ENCODE peak calls at places on chromosomes 16 and 17, in four cellular contexts. One of them, this sample, is unnamed.
A peak's percentile ranks its signal among the peaks of the same experiment; 100 is the strongest.

GRCh38 chr17:2965621-2966275 is 97.7 kb downstream of the OR1D5 start:
- DNase-seq in mucosa of descending colon: no peak
- DNase-seq in right cardiac atrium: no peak
- DNase-seq in CD8-positive, alpha-beta memory T cell: no peak
- DNase-seq in this sample: no peak

GRCh38 chr16:3066440-3066748 is 954 bp downstream of the IL32 start:
- DNase-seq in mucosa of descending colon: peak; percentile 48
- DNase-seq in CD8-positive, alpha-beta memory T cell: no peak
- DNase-seq in right cardiac atrium: no peak
- DNase-seq in this sample: no peak

GRCh38 chr16:12482821-12483220 is 320.9 kb downstream of the CPPED1 start:
- DNase-seq in mucosa of descending colon: no peak
- DNase-seq in CD8-positive, alpha-beta memory T cell: no peak
- DNase-seq in right cardiac atrium: no peak
- DNase-seq in this sample: no peak

GRCh38 chr17:10055251-10055975 is 143.0 kb downstream of the GAS7 start:
- DNase-seq in mucosa of descending colon: no peak
- DNase-seq in CD8-positive, alpha-beta memory T cell: no peak
- DNase-seq in right cardiac atrium: peak; percentile 47
- DNase-seq in this sample: no peak

GRCh38 chr16:75529056-75529905 is 6.6 kb downstream of the CHST5 start:
- DNase-seq in right cardiac atrium: no peak
- DNase-seq in CD8-positive, alpha-beta memory T cell: no peak
- DNase-seq in mucosa of descending colon: no peak
- DNase-seq in this sample: peak; percentile 58

GRCh38 chr17:58002154-58002553 is 4.9 kb downstream of the SRSF1 start:
- DNase-seq in right cardiac atrium: no peak
- DNase-seq in CD8-positive, alpha-beta memory T cell: no peak
- DNase-seq in mucosa of descending colon: no peak
- DNase-seq in this sample: no peak

GRCh38 chr17:34424814-34425490 is 61.9 kb upstream of the CCL1 start:
- DNase-seq in mucosa of descending colon: no peak
- DNase-seq in right cardiac atrium: no peak
- DNase-seq in CD8-positive, alpha-beta memory T cell: no peak
- DNase-seq in this sample: peak; percentile 50

GRCh38 chr17:17750881-17751280 is 69.6 kb downstream of the RAI1 start:
- DNase-seq in mucosa of descending colon: no peak
- DNase-seq in right cardiac atrium: no peak
- DNase-seq in CD8-positive, alpha-beta memory T cell: peak; percentile 74
- DNase-seq in this sample: no peak

GRCh38 chr17:73365203-73365933 is 53.6 kb upstream of the CDC42EP4 start:
- DNase-seq in right cardiac atrium: no peak
- DNase-seq in CD8-positive, alpha-beta memory T cell: no peak
- DNase-seq in mucosa of descending colon: no peak
- DNase-seq in this sample: no peak

GRCh38 chr16:71931599-71931998 is 36.3 kb downstream of the IST1 start:
- DNase-seq in right cardiac atrium: no peak
- DNase-seq in mucosa of descending colon: no peak
- DNase-seq in CD8-positive, alpha-beta memory T cell: no peak
- DNase-seq in this sample: no peak

GRCh38 chr17:3666516-3666915 is 1.9 kb downstream of the TAX1BP3 start:
- DNase-seq in right cardiac atrium: no peak
- DNase-seq in mucosa of descending colon: no peak
- DNase-seq in CD8-positive, alpha-beta memory T cell: no peak
- DNase-seq in this sample: no peak

GRCh38 chr17:47649972-47650524 is 329 bp downstream of the KPNB1 start:
- DNase-seq in right cardiac atrium: no peak
- DNase-seq in CD8-positive, alpha-beta memory T cell: no peak
- DNase-seq in mucosa of descending colon: no peak
- DNase-seq in this sample: no peak

GRCh38 chr17:79732804-79733691 is 2.3 kb downstream of the ENPP7 start:
- DNase-seq in CD8-positive, alpha-beta memory T cell: no peak
- DNase-seq in right cardiac atrium: no peak
- DNase-seq in mucosa of descending colon: no peak
- DNase-seq in this sample: peak; percentile 58

GRCh38 chr17:77449908-77450741 is 309.4 kb downstream of the SEC14L1 start:
- DNase-seq in mucosa of descending colon: peak; percentile 86
- DNase-seq in right cardiac atrium: peak; percentile 91
- DNase-seq in CD8-positive, alpha-beta memory T cell: no peak
- DNase-seq in this sample: peak; percentile 45

GRCh38 chr17:8162997-8163977 is 539 bp upstream of the VAMP2 start:
- DNase-seq in right cardiac atrium: no peak
- DNase-seq in mucosa of descending colon: peak; percentile 71
- DNase-seq in CD8-positive, alpha-beta memory T cell: peak; percentile 62
- DNase-seq in this sample: peak; percentile 49

GRCh38 chr16:88738167-88739084 is 32.1 kb downstream of the CTU2 start:
- DNase-seq in right cardiac atrium: no peak
- DNase-seq in CD8-positive, alpha-beta memory T cell: no peak
- DNase-seq in mucosa of descending colon: no peak
- DNase-seq in this sample: no peak

GRCh38 chr17:72619976-72620650 is 472.4 kb downstream of the SLC39A11 start:
- DNase-seq in CD8-positive, alpha-beta memory T cell: no peak
- DNase-seq in right cardiac atrium: no peak
- DNase-seq in mucosa of descending colon: no peak
- DNase-seq in this sample: no peak

GRCh38 chr16:68401871-68402747 is 46.2 kb downstream of the SMPD3 start:
- DNase-seq in mucosa of descending colon: no peak
- DNase-seq in right cardiac atrium: no peak
- DNase-seq in CD8-positive, alpha-beta memory T cell: no peak
- DNase-seq in this sample: peak; percentile 16

GRCh38 chr17:1060991-1061390 is 64.1 kb downstream of the TIMM22 start:
- DNase-seq in CD8-positive, alpha-beta memory T cell: no peak
- DNase-seq in right cardiac atrium: peak; percentile 60
- DNase-seq in mucosa of descending colon: peak; percentile 77
- DNase-seq in this sample: peak; percentile 55

GRCh38 chr16:11407047-11407982 is 62.1 kb downstream of the RMI2 start:
- DNase-seq in mucosa of descending colon: no peak
- DNase-seq in right cardiac atrium: no peak
- DNase-seq in CD8-positive, alpha-beta memory T cell: peak; percentile 69
- DNase-seq in this sample: peak; percentile 75

GRCh38 chr16:10282367-10282766 is 100.1 kb upstream of the GRIN2A start:
- DNase-seq in mucosa of descending colon: no peak
- DNase-seq in right cardiac atrium: no peak
- DNase-seq in CD8-positive, alpha-beta memory T cell: no peak
- DNase-seq in this sample: no peak

GRCh38 chr16:12462690-12463646 is 340.7 kb downstream of the CPPED1 start:
- DNase-seq in CD8-positive, alpha-beta memory T cell: no peak
- DNase-seq in right cardiac atrium: no peak
- DNase-seq in mucosa of descending colon: no peak
- DNase-seq in this sample: no peak

GRCh38 chr17:46212634-46213435 is 19.6 kb upstream of the KANSL1 start:
- DNase-seq in CD8-positive, alpha-beta memory T cell: peak; percentile 74
- DNase-seq in right cardiac atrium: peak; percentile 43
- DNase-seq in mucosa of descending colon: no peak
- DNase-seq in this sample: peak; percentile 71

GRCh38 chr16:87955302-87956168 is 4.3 kb downstream of the BANP start:
- DNase-seq in right cardiac atrium: no peak
- DNase-seq in mucosa of descending colon: no peak
- DNase-seq in CD8-positive, alpha-beta memory T cell: no peak
- DNase-seq in this sample: no peak

GRCh38 chr17:40307691-40308289 is 1.2 kb upstream of the RARA start:
- DNase-seq in CD8-positive, alpha-beta memory T cell: no peak
- DNase-seq in right cardiac atrium: no peak
- DNase-seq in mucosa of descending colon: no peak
- DNase-seq in this sample: no peak

GRCh38 chr17:62637809-62638208 is 10.3 kb downstream of the MRC2 start:
- DNase-seq in mucosa of descending colon: no peak
- DNase-seq in right cardiac atrium: no peak
- DNase-seq in CD8-positive, alpha-beta memory T cell: no peak
- DNase-seq in this sample: no peak

GRCh38 chr17:40433551-40434384 is 9.5 kb upstream of the IGFBP4 start:
- DNase-seq in mucosa of descending colon: no peak
- DNase-seq in CD8-positive, alpha-beta memory T cell: no peak
- DNase-seq in right cardiac atrium: no peak
- DNase-seq in this sample: no peak

GRCh38 chr16:642189-643049 is 791 bp downstream of the MCRIP2 start:
- DNase-seq in right cardiac atrium: no peak
- DNase-seq in CD8-positive, alpha-beta memory T cell: no peak
- DNase-seq in mucosa of descending colon: peak; percentile 87
- DNase-seq in this sample: peak; percentile 89

GRCh38 chr17:78803161-78803845 is 21.2 kb upstream of the CYTH1 start:
- DNase-seq in CD8-positive, alpha-beta memory T cell: no peak
- DNase-seq in mucosa of descending colon: peak; percentile 65
- DNase-seq in right cardiac atrium: no peak
- DNase-seq in this sample: no peak

GRCh38 chr17:29390856-29391631 is 881 bp downstream of the TAOK1 start:
- DNase-seq in mucosa of descending colon: peak; percentile 62
- DNase-seq in CD8-positive, alpha-beta memory T cell: no peak
- DNase-seq in right cardiac atrium: peak; percentile 16
- DNase-seq in this sample: peak; percentile 20

GRCh38 chr17:4436381-4436780 is 2.6 kb downstream of the SPNS3 start:
- DNase-seq in mucosa of descending colon: no peak
- DNase-seq in right cardiac atrium: no peak
- DNase-seq in CD8-positive, alpha-beta memory T cell: no peak
- DNase-seq in this sample: peak; percentile 1

GRCh38 chr17:13365331-13365730 is 236.4 kb downstream of the HS3ST3A1 start:
- DNase-seq in mucosa of descending colon: no peak
- DNase-seq in CD8-positive, alpha-beta memory T cell: no peak
- DNase-seq in right cardiac atrium: no peak
- DNase-seq in this sample: no peak

GRCh38 chr17:10120113-10120485 is 78.3 kb downstream of the GAS7 start:
- DNase-seq in right cardiac atrium: no peak
- DNase-seq in mucosa of descending colon: no peak
- DNase-seq in CD8-positive, alpha-beta memory T cell: no peak
- DNase-seq in this sample: no peak

GRCh38 chr16:20901441-20902112 is 1.0 kb downstream of the LYRM1 start:
- DNase-seq in CD8-positive, alpha-beta memory T cell: no peak
- DNase-seq in mucosa of descending colon: peak; percentile 74
- DNase-seq in right cardiac atrium: peak; percentile 55
- DNase-seq in this sample: peak; percentile 49

GRCh38 chr16:35311475-35311874 is 1852.1 kb downstream of the TP53TG3F start:
- DNase-seq in CD8-positive, alpha-beta memory T cell: no peak
- DNase-seq in right cardiac atrium: no peak
- DNase-seq in mucosa of descending colon: no peak
- DNase-seq in this sample: no peak
- H3K9me3 ChIP-seq in CD8-positive, alpha-beta memory T cell: no peaks in the 10 kb centered on the region
- H3K9me3 ChIP-seq in right cardiac atrium: no peaks in the 10 kb centered on the region
- H3K9me3 ChIP-seq in mucosa of descending colon: peaks cover 70% of the 10 kb centered on the region
- H3K9me3 ChIP-seq in this sample: no peaks in the 10 kb centered on the region

GRCh38 chr17:69669441-69670178 is 255.1 kb downstream of the MAP2K6 start:
- DNase-seq in mucosa of descending colon: no peak
- DNase-seq in CD8-positive, alpha-beta memory T cell: no peak
- DNase-seq in right cardiac atrium: no peak
- DNase-seq in this sample: no peak
- H3K9me3 ChIP-seq in mucosa of descending colon: no peaks in the 10 kb centered on the region
- H3K9me3 ChIP-seq in CD8-positive, alpha-beta memory T cell: no peaks in the 10 kb centered on the region
- H3K9me3 ChIP-seq in right cardiac atrium: no peaks in the 10 kb centered on the region
- H3K9me3 ChIP-seq in this sample: no peaks in the 10 kb centered on the region

DNA sequence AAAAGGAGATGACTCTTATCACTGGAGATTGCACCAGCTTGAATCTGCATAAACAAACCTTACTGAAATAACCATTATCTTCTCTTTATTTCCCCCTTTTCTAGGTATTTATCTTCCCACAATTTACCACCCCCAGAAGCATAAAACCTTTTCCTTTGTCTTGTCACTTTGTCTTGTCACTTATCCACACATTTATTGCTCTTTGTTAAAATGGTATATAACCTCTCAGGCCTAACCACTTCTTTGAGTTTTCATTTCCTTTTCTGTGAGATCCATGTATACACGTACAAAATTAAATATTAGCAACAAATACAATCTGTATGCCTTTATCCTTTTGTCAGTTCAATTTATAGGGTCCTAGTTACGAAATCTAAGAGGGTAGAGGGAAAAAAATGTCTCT is 122.9 kb downstream of the CACNG3 start:
- DNase-seq in mucosa of descending colon: no peak
- DNase-seq in CD8-positive, alpha-beta memory T cell: no peak
- DNase-seq in right cardiac atrium: no peak
- DNase-seq in this sample: no peak
- H3K9me3 ChIP-seq in mucosa of descending colon: peaks cover 39% of the 10 kb centered on the region
- H3K9me3 ChIP-seq in CD8-positive, alpha-beta memory T cell: no peaks in the 10 kb centered on the region
- H3K9me3 ChIP-seq in right cardiac atrium: peaks cover 1% of the 10 kb centered on the region
- H3K9me3 ChIP-seq in this sample: no peaks in the 10 kb centered on the region

GRCh38 chr16:58639230-58639629 is 9.6 kb upstream of the CNOT1 start:
- DNase-seq in mucosa of descending colon: peak; percentile 3
- DNase-seq in right cardiac atrium: no peak
- DNase-seq in CD8-positive, alpha-beta memory T cell: no peak
- DNase-seq in this sample: no peak
- H3K9me3 ChIP-seq in mucosa of descending colon: no peaks in the 10 kb centered on the region
- H3K9me3 ChIP-seq in right cardiac atrium: no peaks in the 10 kb centered on the region
- H3K9me3 ChIP-seq in CD8-positive, alpha-beta memory T cell: no peaks in the 10 kb centered on the region
- H3K9me3 ChIP-seq in this sample: no peaks in the 10 kb centered on the region

DNA sequence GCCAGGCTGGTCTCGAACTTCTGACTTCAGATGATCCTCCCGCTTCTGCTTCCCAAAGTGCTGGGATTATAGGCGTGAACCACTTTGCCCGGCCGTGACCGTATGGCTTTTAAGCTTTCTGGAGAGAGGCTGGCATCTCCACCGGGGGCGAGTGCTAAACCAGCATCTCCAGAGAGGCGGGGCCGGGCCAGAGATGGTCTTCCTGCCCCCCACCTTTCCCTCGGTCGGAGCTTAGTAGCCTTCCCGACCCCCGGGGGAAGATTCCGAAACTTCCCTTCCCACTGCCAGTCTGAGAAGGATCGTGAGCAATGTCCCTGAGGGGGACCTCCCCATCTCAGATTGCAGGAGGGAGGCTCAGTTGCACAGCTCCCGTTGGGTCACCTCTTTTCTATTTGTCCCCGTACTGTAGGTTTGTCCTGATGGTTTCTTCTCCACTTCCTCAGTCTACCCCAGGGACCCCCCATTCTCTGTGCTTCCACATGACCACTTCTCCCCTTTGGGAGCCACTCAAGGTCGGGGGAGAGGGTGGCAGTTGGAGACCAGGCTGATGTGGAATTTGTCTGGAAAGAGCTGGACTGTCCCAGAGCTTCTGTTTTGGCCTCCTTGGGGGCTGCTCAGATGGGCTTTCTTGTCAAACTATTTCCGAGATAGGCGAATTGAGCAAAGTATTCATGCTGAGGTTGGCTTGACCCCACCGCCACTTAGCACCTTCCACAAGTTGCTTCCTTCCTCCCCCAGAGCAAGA is 18.2 kb downstream of the IGF2BP1 start:
- DNase-seq in CD8-positive, alpha-beta memory T cell: no peak
- DNase-seq in right cardiac atrium: no peak
- DNase-seq in mucosa of descending colon: no peak
- DNase-seq in this sample: no peak
- H3K9me3 ChIP-seq in CD8-positive, alpha-beta memory T cell: no peaks in the 10 kb centered on the region
- H3K9me3 ChIP-seq in right cardiac atrium: no peaks in the 10 kb centered on the region
- H3K9me3 ChIP-seq in mucosa of descending colon: no peaks in the 10 kb centered on the region
- H3K9me3 ChIP-seq in this sample: no peaks in the 10 kb centered on the region